ENCODE peak calls at places on chromosomes 2 and 18, in seven cellular contexts. A is foreskin fibroblast, S is HFF-Myc, E is choroid plexus epithelial cell, M is MM.1S, P is A549, L is hepatocyte. W is an unnamed sample.

GRCh38 chr18:55096261-55097026 is 137.2 kb upstream of the CCDC68 start:
- DNase-seq in A (peak; percentile 78), S (peak; percentile 85), E (peak; percentile 92), M (peak; percentile 55), P (peak; percentile 75), L (peak; percentile 57), W (peak; percentile 56)

GRCh38 chr2:202186641-202187202 is 51.7 kb downstream of the SUMO1 start:
- DNase-seq in A (no peak), S (no peak), E (no peak), M (no peak), P (no peak), L (no peak), W (no peak)

GRCh38 chr18:24456549-24456948 is 3.9 kb upstream of the HRH4 start:
- DNase-seq in A (no peak), S (no peak), E (no peak), M (no peak), P (no peak), L (no peak), W (no peak)

GRCh38 chr2:18749912-18750526 is 160.7 kb upstream of the NT5C1B start:
- DNase-seq in A (peak; percentile 56), S (peak; percentile 47), E (peak; percentile 82), M (peak; percentile 54), P (peak; percentile 68), L (peak; percentile 77), W (no peak)

GRCh38 chr18:63752661-63753060 is 22.6 kb upstream of the SERPINB7 start:
- DNase-seq in A (no peak), S (no peak), E (no peak), M (no peak), P (no peak), L (no peak), W (no peak)

GRCh38 chr2:176325732-176326131 is 56.5 kb downstream of the MTX2 start:
- DNase-seq in A (no peak), S (no peak), E (peak; percentile 17), M (no peak), P (peak; percentile 29), L (no peak), W (no peak)

GRCh38 chr18:79948719-79949411 is 2.6 kb downstream of the SLC66A2 start:
- DNase-seq in A (no peak), S (no peak), E (no peak), M (no peak), P (no peak), L (no peak), W (no peak)

GRCh38 chr2:227828385-227828990 is 14.8 kb downstream of the CCL20 start:
- DNase-seq in A (no peak), S (no peak), E (no peak), M (no peak), P (no peak), L (no peak), W (no peak)

GRCh38 chr18:80022613-80023012 is 11.6 kb upstream of the RBFA start:
- DNase-seq in A (no peak), S (no peak), E (peak; percentile 40), M (peak; percentile 14), P (peak; percentile 9), L (no peak), W (no peak)

GRCh38 chr2:20593072-20594034 is 57.5 kb downstream of the HS1BP3 start:
- DNase-seq in A (peak; percentile 82), S (no peak), E (peak; percentile 96), M (no peak), P (peak; percentile 75), L (peak; percentile 90), W (peak; percentile 92)

GRCh38 chr18:67669993-67670671 is 153.6 kb upstream of the DSEL start:
- DNase-seq in A (peak; percentile 89), S (peak; percentile 19), E (peak; percentile 92), M (no peak), P (no peak), L (no peak), W (no peak)

GRCh38 chr2:139122711-139123158 is 342.5 kb upstream of the NXPH2 start:
- DNase-seq in A (peak; percentile 9), S (no peak), E (peak; percentile 76), M (no peak), P (no peak), L (peak; percentile 17), W (no peak)

GRCh38 chr2:68943581-68944568 is 8.8 kb downstream of the GKN2 start:
- DNase-seq in A (peak; percentile 38), S (peak; percentile 31), E (peak; percentile 74), M (peak; percentile 63), P (peak; percentile 79), L (peak; percentile 76), W (peak; percentile 76)

GRCh38 chr2:86274918-86275275 is 62.5 kb downstream of the REEP1 start:
- DNase-seq in A (peak; percentile 9), S (peak; percentile 11), E (peak; percentile 35), M (no peak), P (no peak), L (peak; percentile 88), W (peak; percentile 85)

GRCh38 chr2:55862269-55862668 is 61.3 kb downstream of the EFEMP1 start:
- DNase-seq in A (peak; percentile 93), S (peak; percentile 44), E (peak; percentile 100), M (no peak), P (peak; percentile 86), L (peak; percentile 70), W (no peak)

GRCh38 chr2:120791243-120791960 is 55.7 kb downstream of the GLI2 start:
- DNase-seq in A (no peak), S (no peak), E (no peak), M (no peak), P (no peak), L (no peak), W (no peak)

GRCh38 chr2:218710687-218711549 is at the start of gene TTLL4:
- DNase-seq in A (peak; percentile 94), S (peak; percentile 79), E (peak; percentile 98), M (peak; percentile 97), P (peak; percentile 95), L (peak; percentile 99), W (peak; percentile 99)

GRCh38 chr2:58571181-58571852 is 330.2 kb upstream of the FANCL start:
- DNase-seq in A (peak; percentile 36), S (peak; percentile 56), E (peak; percentile 92), M (peak; percentile 61), P (peak; percentile 87), L (peak; percentile 83), W (peak; percentile 63)

GRCh38 chr2:36373149-36373880 is 17.7 kb downstream of the CRIM1 start:
- DNase-seq in A (peak; percentile 60), S (no peak), E (peak; percentile 83), M (no peak), P (peak; percentile 85), L (no peak), W (no peak)

GRCh38 chr2:54015809-54016703 is 45.3 kb upstream of the PSME4 start:
- DNase-seq in A (peak; percentile 89), S (peak; percentile 56), E (peak; percentile 79), M (no peak), P (peak; percentile 61), L (peak; percentile 40), W (no peak)

DNA sequence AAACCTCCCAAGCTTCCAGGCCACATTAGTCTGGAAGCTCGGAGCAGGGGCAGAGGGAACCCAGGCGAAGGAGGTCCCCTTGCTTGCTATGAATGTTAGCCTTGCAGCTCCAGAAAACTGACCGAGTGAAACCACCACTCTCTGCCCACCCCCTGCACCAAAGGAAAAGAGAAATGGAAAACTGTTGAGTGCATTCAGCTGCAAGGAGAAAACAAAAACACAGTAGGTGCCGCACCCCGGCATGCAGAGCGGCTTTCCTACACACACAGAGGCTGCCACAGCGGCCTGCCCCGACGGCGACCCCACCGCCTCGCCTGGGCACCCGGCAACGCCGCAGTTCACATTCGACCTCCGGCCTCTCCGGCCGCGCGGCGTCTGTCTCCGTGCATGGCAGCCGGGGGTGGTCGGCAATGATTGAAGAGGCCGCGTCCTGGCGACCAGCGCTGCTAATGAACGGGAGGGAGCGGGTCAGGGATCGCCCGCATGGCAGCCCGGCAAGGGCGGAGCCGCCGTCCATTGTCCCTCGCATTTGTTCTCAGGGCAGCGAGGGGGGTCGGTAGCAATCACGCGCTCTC is 417.1 kb upstream of the SALL3 start:
- DNase-seq in A (no peak), S (no peak), E (no peak), M (no peak), P (no peak), L (no peak), W (no peak)
- TF ChIP-seq CTCF in A (no peak), S (no peak), E (no peak), M (no peak), P (no peak), L (no peak), W (no peak)

GRCh38 chr2:10954416-10954815 is 42.7 kb downstream of the KCNF1 start:
- DNase-seq in A (no peak), S (no peak), E (no peak), M (no peak), P (no peak), L (no peak), W (no peak)

GRCh38 chr2:10954856-10955818 is 43.4 kb downstream of the KCNF1 start:
- DNase-seq in A (no peak), S (no peak), E (no peak), M (no peak), P (no peak), L (no peak), W (no peak)

GRCh38 chr2:10956006-10956790 is 44.5 kb downstream of the KCNF1 start:
- DNase-seq in A (no peak), S (no peak), E (no peak), M (no peak), P (no peak), L (no peak), W (no peak)

GRCh38 chr2:10960606-10961489 is 49.1 kb downstream of the KCNF1 start:
- DNase-seq in A (no peak), S (no peak), E (no peak), M (no peak), P (no peak), L (no peak), W (no peak)

GRCh38 chr2:10957396-10957795 is 45.7 kb downstream of the KCNF1 start:
- DNase-seq in A (peak; percentile 18), S (no peak), E (no peak), M (no peak), P (no peak), L (no peak), W (no peak)
- H3K4me3 ChIP-seq in A (no peak overlapping the region), S (no peak overlapping the region), E (no peak overlapping the region), M (no peak overlapping the region), P (no peak overlapping the region), L (no peak overlapping the region), W (no peak overlapping the region)

GRCh38 chr2:74893332-74893731 is 59.4 kb downstream of the HK2 start:
- DNase-seq in A (peak; percentile 80), S (no peak), E (peak; percentile 69), M (no peak), P (peak; percentile 31), L (no peak), W (no peak)

GRCh38 chr2:74894261-74895030 is 60.5 kb downstream of the HK2 start:
- DNase-seq in A (peak; percentile 78), S (no peak), E (peak; percentile 67), M (no peak), P (no peak), L (no peak), W (no peak)

GRCh38 chr2:74892609-74893008 is 58.7 kb downstream of the HK2 start:
- DNase-seq in A (no peak), S (no peak), E (no peak), M (no peak), P (no peak), L (no peak), W (no peak)

GRCh38 chr2:74895031-74895425 is 61.1 kb downstream of the HK2 start:
- DNase-seq in A (no peak), S (no peak), E (no peak), M (no peak), P (no peak), L (no peak), W (no peak)

GRCh38 chr2:74896232-74896631 is 62.2 kb upstream of the POLE4 start:
- DNase-seq in A (no peak), S (no peak), E (no peak), M (no peak), P (no peak), L (no peak), W (no peak)
- TF ChIP-seq CTCF in A (no peak), S (no peak), E (no peak), M (no peak), P (no peak), L (no peak), W (no peak)

GRCh38 chr2:101752708-101753107 is 55.2 kb downstream of the MAP4K4 start:
- DNase-seq in A (no peak), S (no peak), E (peak; percentile 56), M (no peak), P (no peak), L (no peak), W (no peak)
- H3K4me3 ChIP-seq in A (no peak overlapping the region), S (no peak overlapping the region), E (no peak overlapping the region), M (no peak overlapping the region), P (no peak overlapping the region), L (no peak overlapping the region), W (no peak overlapping the region)